ENCODE peak calls at places on chromosomes 7 and 10, in four cellular contexts. One of them, this sample, is unnamed.

GRCh38 chr10:110363572-110364411 is 59.1 kb upstream of the SMNDC1 start:
- DNase-seq in breast epithelium: peak
- DNase-seq in hepatocyte: no peak
- DNase-seq in left ventricle myocardium inferior: no peak
- DNase-seq in this sample: no peak

GRCh38 chr10:29861811-29862505 is 197.4 kb downstream of the JCAD start:
- DNase-seq in breast epithelium: no peak
- DNase-seq in hepatocyte: no peak
- DNase-seq in left ventricle myocardium inferior: no peak
- DNase-seq in this sample: no peak

GRCh38 chr10:82288461-82288881 is 413.5 kb downstream of the NRG3 start:
- DNase-seq in breast epithelium: no peak
- DNase-seq in hepatocyte: no peak
- DNase-seq in left ventricle myocardium inferior: no peak
- DNase-seq in this sample: no peak

GRCh38 chr10:43890124-43890523 is 241.4 kb upstream of the ZNF32 start:
- DNase-seq in breast epithelium: no peak
- DNase-seq in hepatocyte: no peak
- DNase-seq in left ventricle myocardium inferior: no peak
- DNase-seq in this sample: no peak

GRCh38 chr10:71266147-71266917 is 52.7 kb upstream of the SLC29A3 start:
- DNase-seq in breast epithelium: no peak
- DNase-seq in hepatocyte: peak
- DNase-seq in left ventricle myocardium inferior: peak
- DNase-seq in this sample: no peak

GRCh38 chr10:75487087-75487784 is 55.8 kb downstream of the LRMDA start:
- DNase-seq in breast epithelium: no peak
- DNase-seq in hepatocyte: no peak
- DNase-seq in left ventricle myocardium inferior: no peak
- DNase-seq in this sample: no peak

GRCh38 chr7:130430841-130431713 is 9.7 kb downstream of the CEP41 start:
- DNase-seq in breast epithelium: no peak
- DNase-seq in hepatocyte: peak
- DNase-seq in left ventricle myocardium inferior: peak
- DNase-seq in this sample: no peak

GRCh38 chr10:63154546-63155387 is 21.6 kb downstream of the NRBF2 start:
- DNase-seq in breast epithelium: no peak
- DNase-seq in hepatocyte: no peak
- DNase-seq in left ventricle myocardium inferior: no peak
- DNase-seq in this sample: no peak

GRCh38 chr7:1749864-1750466 is 79.9 kb downstream of the ELFN1 start:
- DNase-seq in breast epithelium: no peak
- DNase-seq in hepatocyte: no peak
- DNase-seq in left ventricle myocardium inferior: peak
- DNase-seq in this sample: no peak

GRCh38 chr7:50711271-50712175 is 71.2 kb downstream of the GRB10 start:
- DNase-seq in breast epithelium: no peak
- DNase-seq in hepatocyte: no peak
- DNase-seq in left ventricle myocardium inferior: peak
- DNase-seq in this sample: no peak

GRCh38 chr7:1910827-1911226 is 240.8 kb downstream of the ELFN1 start:
- DNase-seq in breast epithelium: no peak
- DNase-seq in hepatocyte: no peak
- DNase-seq in left ventricle myocardium inferior: no peak
- DNase-seq in this sample: no peak

GRCh38 chr10:130053561-130053960 is 57.1 kb downstream of the C10orf143 start:
- DNase-seq in breast epithelium: no peak
- DNase-seq in hepatocyte: no peak
- DNase-seq in left ventricle myocardium inferior: no peak
- DNase-seq in this sample: no peak

GRCh38 chr10:132538031-132538789 is 623 bp downstream of the INPP5A start:
- DNase-seq in breast epithelium: peak
- DNase-seq in hepatocyte: no peak
- DNase-seq in left ventricle myocardium inferior: peak
- DNase-seq in this sample: peak

DNA sequence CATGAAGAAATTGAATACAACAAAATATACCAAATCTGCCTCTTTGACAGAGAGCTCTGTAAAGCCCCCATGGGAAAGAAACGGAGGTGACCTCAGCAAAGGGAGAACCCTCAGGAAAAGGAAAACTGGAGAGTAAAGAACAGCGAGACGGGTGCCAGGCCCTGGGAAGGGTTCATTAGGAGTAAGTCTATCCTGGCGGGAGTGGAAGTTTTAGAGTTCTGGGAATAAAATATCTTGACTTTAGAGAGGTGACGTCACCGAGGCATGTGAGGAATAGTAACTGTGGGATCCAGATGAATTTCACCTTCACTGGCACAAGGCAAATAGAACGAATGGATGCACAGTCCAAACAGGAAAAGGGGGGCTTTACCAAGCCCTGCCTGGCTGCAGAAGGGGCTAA is 362.8 kb upstream of the IGFBP3 start:
- DNase-seq in breast epithelium: no peak
- DNase-seq in hepatocyte: no peak
- DNase-seq in left ventricle myocardium inferior: peak
- DNase-seq in this sample: no peak
- TF ChIP-seq CTCF in breast epithelium: no peak
- TF ChIP-seq CTCF in hepatocyte: no peak
- TF ChIP-seq CTCF in left ventricle myocardium inferior: no peak
- TF ChIP-seq CTCF in this sample: no peak

GRCh38 chr10:94363251-94363565 is 469 bp upstream of the NOC3L start:
- DNase-seq in breast epithelium: no peak
- DNase-seq in hepatocyte: no peak
- DNase-seq in left ventricle myocardium inferior: no peak
- DNase-seq in this sample: no peak
- TF ChIP-seq CTCF in breast epithelium: no peak
- TF ChIP-seq CTCF in hepatocyte: no peak
- TF ChIP-seq CTCF in left ventricle myocardium inferior: no peak
- TF ChIP-seq CTCF in this sample: no peak

GRCh38 chr7:78377532-78377931 is 579.0 kb downstream of the PHTF2 start:
- DNase-seq in breast epithelium: no peak
- DNase-seq in hepatocyte: no peak
- DNase-seq in left ventricle myocardium inferior: no peak
- DNase-seq in this sample: no peak
- TF ChIP-seq CTCF in breast epithelium: no peak
- TF ChIP-seq CTCF in hepatocyte: no peak
- TF ChIP-seq CTCF in left ventricle myocardium inferior: peak
- TF ChIP-seq CTCF in this sample: peak

GRCh38 chr7:17302575-17303142 is 4.2 kb downstream of the AHR start:
- DNase-seq in breast epithelium: no peak
- DNase-seq in hepatocyte: peak
- DNase-seq in left ventricle myocardium inferior: no peak
- DNase-seq in this sample: no peak
- TF ChIP-seq CTCF in breast epithelium: no peak
- TF ChIP-seq CTCF in hepatocyte: peak
- TF ChIP-seq CTCF in left ventricle myocardium inferior: peak
- TF ChIP-seq CTCF in this sample: no peak

GRCh38 chr10:14010827-14011574 is 319.7 kb downstream of the FRMD4A start:
- DNase-seq in breast epithelium: no peak
- DNase-seq in hepatocyte: no peak
- DNase-seq in left ventricle myocardium inferior: no peak
- DNase-seq in this sample: no peak

GRCh38 chr10:14008648-14009072 is 322.1 kb downstream of the FRMD4A start:
- DNase-seq in breast epithelium: no peak
- DNase-seq in hepatocyte: no peak
- DNase-seq in left ventricle myocardium inferior: no peak
- DNase-seq in this sample: no peak

GRCh38 chr10:14014423-14014822 is 316.3 kb downstream of the FRMD4A start:
- DNase-seq in breast epithelium: no peak
- DNase-seq in hepatocyte: no peak
- DNase-seq in left ventricle myocardium inferior: no peak
- DNase-seq in this sample: no peak

GRCh38 chr10:14009315-14010082 is 321.2 kb downstream of the FRMD4A start:
- DNase-seq in breast epithelium: no peak
- DNase-seq in hepatocyte: peak
- DNase-seq in left ventricle myocardium inferior: no peak
- DNase-seq in this sample: no peak

GRCh38 chr10:14010083-14010551 is 320.6 kb downstream of the FRMD4A start:
- DNase-seq in breast epithelium: no peak
- DNase-seq in hepatocyte: no peak
- DNase-seq in left ventricle myocardium inferior: no peak
- DNase-seq in this sample: no peak
- TF ChIP-seq CTCF in breast epithelium: no peak
- TF ChIP-seq CTCF in hepatocyte: no peak
- TF ChIP-seq CTCF in left ventricle myocardium inferior: no peak
- TF ChIP-seq CTCF in this sample: no peak

This sample was measured in mesothelial cell of epicardium.